ENCODE peak calls at places on chromosomes 2 and 18, in five cellular contexts. One of them, this sample, is unnamed.

GRCh38 chr18:58386780-58387179 is 242.1 kb downstream of the ALPK2 start:
- DNase-seq in nephron progenitor cell: no peak
- DNase-seq in spleen: no peak
- DNase-seq in HCT116: no peak
- DNase-seq in activated CD4-positive, alpha-beta T cell treated with anti-CD3 and anti-CD28 coated beads, Interleukin-2, amount 50 U/mL, for 4 hours: no peak
- DNase-seq in this sample: no peak

GRCh38 chr2:82998770-82999169 is 1460.3 kb downstream of the SUCLG1 start:
- DNase-seq in spleen: no peak
- DNase-seq in nephron progenitor cell: no peak
- DNase-seq in HCT116: no peak
- DNase-seq in activated CD4-positive, alpha-beta T cell treated with anti-CD3 and anti-CD28 coated beads, Interleukin-2, amount 50 U/mL, for 4 hours: no peak
- DNase-seq in this sample: no peak

GRCh38 chr2:42659601-42660000 is 91.2 kb downstream of the MTA3 start:
- DNase-seq in activated CD4-positive, alpha-beta T cell treated with anti-CD3 and anti-CD28 coated beads, Interleukin-2, amount 50 U/mL, for 4 hours: no peak
- DNase-seq in spleen: no peak
- DNase-seq in nephron progenitor cell: no peak
- DNase-seq in HCT116: no peak
- DNase-seq in this sample: no peak

GRCh38 chr2:84840306-84840705 is 40.6 kb downstream of the TRABD2A start:
- DNase-seq in spleen: no peak
- DNase-seq in HCT116: no peak
- DNase-seq in activated CD4-positive, alpha-beta T cell treated with anti-CD3 and anti-CD28 coated beads, Interleukin-2, amount 50 U/mL, for 4 hours: no peak
- DNase-seq in nephron progenitor cell: no peak
- DNase-seq in this sample: no peak

GRCh38 chr2:122960727-122961641 is 1064.1 kb upstream of the CNTNAP5 start:
- DNase-seq in nephron progenitor cell: no peak
- DNase-seq in spleen: no peak
- DNase-seq in activated CD4-positive, alpha-beta T cell treated with anti-CD3 and anti-CD28 coated beads, Interleukin-2, amount 50 U/mL, for 4 hours: no peak
- DNase-seq in HCT116: no peak
- DNase-seq in this sample: no peak

GRCh38 chr2:214895469-214895868 is 86.0 kb upstream of the BARD1 start:
- DNase-seq in spleen: no peak
- DNase-seq in HCT116: no peak
- DNase-seq in nephron progenitor cell: no peak
- DNase-seq in activated CD4-positive, alpha-beta T cell treated with anti-CD3 and anti-CD28 coated beads, Interleukin-2, amount 50 U/mL, for 4 hours: no peak
- DNase-seq in this sample: no peak

GRCh38 chr2:102664439-102665042 is 45.2 kb downstream of the SLC9A2 start:
- DNase-seq in activated CD4-positive, alpha-beta T cell treated with anti-CD3 and anti-CD28 coated beads, Interleukin-2, amount 50 U/mL, for 4 hours: peak; percentile 37
- DNase-seq in nephron progenitor cell: no peak
- DNase-seq in spleen: no peak
- DNase-seq in HCT116: peak; percentile 87
- DNase-seq in this sample: no peak

GRCh38 chr2:127007652-127008051 is 99.3 kb downstream of the BIN1 start:
- DNase-seq in HCT116: no peak
- DNase-seq in activated CD4-positive, alpha-beta T cell treated with anti-CD3 and anti-CD28 coated beads, Interleukin-2, amount 50 U/mL, for 4 hours: no peak
- DNase-seq in nephron progenitor cell: no peak
- DNase-seq in spleen: no peak
- DNase-seq in this sample: no peak

GRCh38 chr18:57801379-57802165 is 1.5 kb downstream of the ATP8B1 start:
- DNase-seq in nephron progenitor cell: peak; percentile 53
- DNase-seq in spleen: no peak
- DNase-seq in activated CD4-positive, alpha-beta T cell treated with anti-CD3 and anti-CD28 coated beads, Interleukin-2, amount 50 U/mL, for 4 hours: no peak
- DNase-seq in HCT116: no peak
- DNase-seq in this sample: peak; percentile 33

GRCh38 chr2:69082430-69082997 is 69.5 kb downstream of the ANTXR1 start:
- DNase-seq in HCT116: no peak
- DNase-seq in spleen: no peak
- DNase-seq in nephron progenitor cell: no peak
- DNase-seq in activated CD4-positive, alpha-beta T cell treated with anti-CD3 and anti-CD28 coated beads, Interleukin-2, amount 50 U/mL, for 4 hours: no peak
- DNase-seq in this sample: no peak

GRCh38 chr2:68196120-68196716 is 38.5 kb downstream of the PNO1 start:
- DNase-seq in HCT116: no peak
- DNase-seq in spleen: no peak
- DNase-seq in activated CD4-positive, alpha-beta T cell treated with anti-CD3 and anti-CD28 coated beads, Interleukin-2, amount 50 U/mL, for 4 hours: peak; percentile 43
- DNase-seq in nephron progenitor cell: peak; percentile 17
- DNase-seq in this sample: no peak

GRCh38 chr2:42756956-42757513 is 6.9 kb downstream of the OXER1 start:
- DNase-seq in nephron progenitor cell: no peak
- DNase-seq in HCT116: no peak
- DNase-seq in activated CD4-positive, alpha-beta T cell treated with anti-CD3 and anti-CD28 coated beads, Interleukin-2, amount 50 U/mL, for 4 hours: no peak
- DNase-seq in spleen: no peak
- DNase-seq in this sample: no peak

GRCh38 chr18:41170346-41170745 is 784.7 kb upstream of the PIK3C3 start:
- DNase-seq in HCT116: no peak
- DNase-seq in nephron progenitor cell: no peak
- DNase-seq in activated CD4-positive, alpha-beta T cell treated with anti-CD3 and anti-CD28 coated beads, Interleukin-2, amount 50 U/mL, for 4 hours: no peak
- DNase-seq in spleen: no peak
- DNase-seq in this sample: no peak

GRCh38 chr2:154554046-154554445 is 144.4 kb upstream of the KCNJ3 start:
- DNase-seq in HCT116: no peak
- DNase-seq in nephron progenitor cell: no peak
- DNase-seq in spleen: no peak
- DNase-seq in activated CD4-positive, alpha-beta T cell treated with anti-CD3 and anti-CD28 coated beads, Interleukin-2, amount 50 U/mL, for 4 hours: no peak
- DNase-seq in this sample: no peak

GRCh38 chr2:122478773-122479172 is 723.3 kb downstream of the TSN start:
- DNase-seq in activated CD4-positive, alpha-beta T cell treated with anti-CD3 and anti-CD28 coated beads, Interleukin-2, amount 50 U/mL, for 4 hours: no peak
- DNase-seq in spleen: no peak
- DNase-seq in nephron progenitor cell: no peak
- DNase-seq in HCT116: no peak
- DNase-seq in this sample: no peak

GRCh38 chr18:10420561-10421352 is 33.7 kb upstream of the APCDD1 start:
- DNase-seq in spleen: no peak
- DNase-seq in activated CD4-positive, alpha-beta T cell treated with anti-CD3 and anti-CD28 coated beads, Interleukin-2, amount 50 U/mL, for 4 hours: no peak
- DNase-seq in nephron progenitor cell: no peak
- DNase-seq in HCT116: no peak
- DNase-seq in this sample: no peak

GRCh38 chr18:63022429-63023022 is 297.0 kb downstream of the BCL2 start:
- DNase-seq in activated CD4-positive, alpha-beta T cell treated with anti-CD3 and anti-CD28 coated beads, Interleukin-2, amount 50 U/mL, for 4 hours: no peak
- DNase-seq in HCT116: no peak
- DNase-seq in spleen: no peak
- DNase-seq in nephron progenitor cell: peak; percentile 56
- DNase-seq in this sample: no peak

GRCh38 chr18:62487161-62487560 is 35.7 kb upstream of the ZCCHC2 start:
- DNase-seq in activated CD4-positive, alpha-beta T cell treated with anti-CD3 and anti-CD28 coated beads, Interleukin-2, amount 50 U/mL, for 4 hours: no peak
- DNase-seq in HCT116: no peak
- DNase-seq in spleen: no peak
- DNase-seq in nephron progenitor cell: no peak
- DNase-seq in this sample: no peak

GRCh38 chr2:74072542-74072941 is 75.2 kb downstream of the BOLA3 start:
- DNase-seq in nephron progenitor cell: no peak
- DNase-seq in HCT116: no peak
- DNase-seq in spleen: no peak
- DNase-seq in activated CD4-positive, alpha-beta T cell treated with anti-CD3 and anti-CD28 coated beads, Interleukin-2, amount 50 U/mL, for 4 hours: no peak
- DNase-seq in this sample: no peak

GRCh38 chr2:233828546-233829192 is 25.7 kb downstream of the HJURP start:
- DNase-seq in HCT116: no peak
- DNase-seq in spleen: peak; percentile 55
- DNase-seq in nephron progenitor cell: no peak
- DNase-seq in activated CD4-positive, alpha-beta T cell treated with anti-CD3 and anti-CD28 coated beads, Interleukin-2, amount 50 U/mL, for 4 hours: no peak
- DNase-seq in this sample: peak; percentile 5

GRCh38 chr18:76913583-76913982 is 91.2 kb downstream of the ZNF236 start:
- DNase-seq in HCT116: no peak
- DNase-seq in spleen: no peak
- DNase-seq in nephron progenitor cell: no peak
- DNase-seq in activated CD4-positive, alpha-beta T cell treated with anti-CD3 and anti-CD28 coated beads, Interleukin-2, amount 50 U/mL, for 4 hours: no peak
- DNase-seq in this sample: no peak